ENCODE peak calls at places on chromosomes 4 and X, in six cellular contexts. One of them, this sample, is unnamed.

GRCh38 chr4:13700196-13701140 is 72.9 kb upstream of the BOD1L1 start:
- DNase-seq in left lung: no peak
- DNase-seq in endothelial cell: no peak
- DNase-seq in thyroid gland: no peak
- DNase-seq in fibroblast of the aortic adventitia: peak; percentile 94
- DNase-seq in cardiac muscle cell: peak; percentile 12
- DNase-seq in this sample: no peak

GRCh38 chr4:142222127-142222526 is 585.7 kb downstream of the IL15 start:
- DNase-seq in fibroblast of the aortic adventitia: peak; percentile 20
- DNase-seq in thyroid gland: no peak
- DNase-seq in cardiac muscle cell: no peak
- DNase-seq in left lung: no peak
- DNase-seq in endothelial cell: no peak
- DNase-seq in this sample: no peak

GRCh38 chrX:16993791-16994318 is 47.4 kb downstream of the REPS2 start:
- DNase-seq in left lung: no peak
- DNase-seq in fibroblast of the aortic adventitia: no peak
- DNase-seq in endothelial cell: peak; percentile 3
- DNase-seq in cardiac muscle cell: no peak
- DNase-seq in thyroid gland: no peak
- DNase-seq in this sample: no peak

GRCh38 chr4:106985830-106986229 is 50.3 kb downstream of the DKK2 start:
- DNase-seq in fibroblast of the aortic adventitia: no peak
- DNase-seq in left lung: no peak
- DNase-seq in cardiac muscle cell: no peak
- DNase-seq in thyroid gland: no peak
- DNase-seq in endothelial cell: no peak
- DNase-seq in this sample: no peak

GRCh38 chr4:101191302-101192098 is 155.8 kb downstream of the PPP3CA start:
- DNase-seq in left lung: no peak
- DNase-seq in fibroblast of the aortic adventitia: peak; percentile 97
- DNase-seq in cardiac muscle cell: peak; percentile 96
- DNase-seq in endothelial cell: peak; percentile 26
- DNase-seq in thyroid gland: peak; percentile 67
- DNase-seq in this sample: no peak

GRCh38 chr4:44931720-44932119 is 205.4 kb upstream of the GNPDA2 start:
- DNase-seq in thyroid gland: no peak
- DNase-seq in left lung: no peak
- DNase-seq in cardiac muscle cell: no peak
- DNase-seq in endothelial cell: no peak
- DNase-seq in fibroblast of the aortic adventitia: no peak
- DNase-seq in this sample: no peak

GRCh38 chr4:41067369-41067768 is 147.0 kb downstream of the APBB2 start:
- DNase-seq in fibroblast of the aortic adventitia: no peak
- DNase-seq in cardiac muscle cell: peak; percentile 75
- DNase-seq in endothelial cell: no peak
- DNase-seq in thyroid gland: no peak
- DNase-seq in left lung: no peak
- DNase-seq in this sample: no peak

GRCh38 chr4:113028074-113028473 is 21.4 kb upstream of the ANK2 start:
- DNase-seq in thyroid gland: no peak
- DNase-seq in fibroblast of the aortic adventitia: no peak
- DNase-seq in cardiac muscle cell: no peak
- DNase-seq in endothelial cell: no peak
- DNase-seq in left lung: no peak
- DNase-seq in this sample: no peak

GRCh38 chr4:31905363-31905762 is 1185.2 kb downstream of the PCDH7 start:
- DNase-seq in fibroblast of the aortic adventitia: no peak
- DNase-seq in cardiac muscle cell: no peak
- DNase-seq in left lung: no peak
- DNase-seq in endothelial cell: no peak
- DNase-seq in thyroid gland: no peak
- DNase-seq in this sample: no peak

GRCh38 chrX:107204063-107204605 is 2.1 kb downstream of the NUP62CL start:
- DNase-seq in cardiac muscle cell: no peak
- DNase-seq in left lung: no peak
- DNase-seq in thyroid gland: no peak
- DNase-seq in fibroblast of the aortic adventitia: no peak
- DNase-seq in endothelial cell: no peak
- DNase-seq in this sample: no peak

GRCh38 chr4:71614626-71615025 is 169.3 kb downstream of the GC start:
- DNase-seq in endothelial cell: no peak
- DNase-seq in fibroblast of the aortic adventitia: no peak
- DNase-seq in cardiac muscle cell: no peak
- DNase-seq in left lung: no peak
- DNase-seq in thyroid gland: no peak
- DNase-seq in this sample: no peak

GRCh38 chr4:42654606-42655005 is 2.3 kb downstream of the ATP8A1 start:
- DNase-seq in cardiac muscle cell: peak; percentile 58
- DNase-seq in fibroblast of the aortic adventitia: peak; percentile 90
- DNase-seq in left lung: no peak
- DNase-seq in thyroid gland: peak; percentile 40
- DNase-seq in endothelial cell: no peak
- DNase-seq in this sample: no peak
- TF ChIP-seq CTCF in cardiac muscle cell: no peak
- TF ChIP-seq CTCF in fibroblast of the aortic adventitia: peak; percentile 42
- TF ChIP-seq CTCF in left lung: no peak
- TF ChIP-seq CTCF in thyroid gland: no peak
- TF ChIP-seq CTCF in endothelial cell: no peak
- TF ChIP-seq CTCF in this sample: no peak

GRCh38 chr4:157291071-157291470 is 70.5 kb downstream of the GRIA2 start:
- DNase-seq in fibroblast of the aortic adventitia: no peak
- DNase-seq in endothelial cell: no peak
- DNase-seq in left lung: no peak
- DNase-seq in thyroid gland: no peak
- DNase-seq in cardiac muscle cell: peak; percentile 2
- DNase-seq in this sample: no peak
- TF ChIP-seq CTCF in fibroblast of the aortic adventitia: no peak
- TF ChIP-seq CTCF in endothelial cell: no peak
- TF ChIP-seq CTCF in left lung: no peak
- TF ChIP-seq CTCF in thyroid gland: no peak
- TF ChIP-seq CTCF in cardiac muscle cell: no peak
- TF ChIP-seq CTCF in this sample: no peak

DNA sequence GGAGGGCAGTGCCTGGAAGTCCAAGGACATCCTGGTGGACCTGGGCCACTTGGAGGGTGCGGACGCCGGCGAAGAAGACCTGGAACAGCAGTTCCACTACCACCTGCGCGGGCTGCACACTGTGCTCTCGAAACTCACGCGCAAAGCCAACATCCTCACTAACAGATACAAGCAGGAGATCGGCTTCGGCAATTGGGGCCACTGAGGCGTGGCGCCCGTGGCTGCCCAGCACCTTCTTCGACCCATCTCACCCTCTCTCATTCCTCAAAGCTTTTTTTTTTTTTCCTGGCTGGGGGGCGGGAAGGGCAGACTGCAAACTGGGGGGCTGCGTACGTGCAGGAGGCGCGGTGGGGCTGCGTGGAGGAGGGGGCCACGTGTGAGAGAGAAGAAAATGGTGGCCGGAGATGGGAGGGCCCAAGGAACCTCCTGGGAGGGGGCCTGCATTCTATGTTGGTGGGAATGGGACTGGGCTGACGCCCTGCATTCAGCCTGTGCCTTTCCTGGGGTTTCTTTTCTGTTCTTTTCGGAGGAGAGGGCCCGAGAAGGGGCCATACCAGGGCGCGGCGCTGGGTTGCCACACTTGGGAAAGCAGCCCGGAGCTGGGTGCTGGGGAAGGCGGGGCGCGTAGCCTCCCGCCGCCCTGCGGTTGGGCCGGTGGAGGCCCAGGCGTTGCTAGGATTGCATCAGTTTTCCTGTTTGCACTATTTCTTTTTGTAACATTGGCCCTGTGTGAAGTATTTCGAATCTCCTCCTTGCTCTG is 4.2 kb downstream of the MID1IP1 start:
- DNase-seq in thyroid gland: peak; percentile 54
- DNase-seq in left lung: peak; percentile 92
- DNase-seq in cardiac muscle cell: peak; percentile 87
- DNase-seq in fibroblast of the aortic adventitia: peak; percentile 83
- DNase-seq in endothelial cell: peak; percentile 42
- DNase-seq in this sample: peak; percentile 11
- TF ChIP-seq CTCF in thyroid gland: no peak
- TF ChIP-seq CTCF in left lung: no peak
- TF ChIP-seq CTCF in cardiac muscle cell: no peak
- TF ChIP-seq CTCF in fibroblast of the aortic adventitia: no peak
- TF ChIP-seq CTCF in endothelial cell: no peak
- TF ChIP-seq CTCF in this sample: no peak

GRCh38 chrX:136397001-136397400 is 90.7 kb upstream of the BRS3 start:
- DNase-seq in left lung: no peak
- DNase-seq in thyroid gland: peak; percentile 3
- DNase-seq in fibroblast of the aortic adventitia: no peak
- DNase-seq in endothelial cell: no peak
- DNase-seq in cardiac muscle cell: no peak
- DNase-seq in this sample: no peak
- TF ChIP-seq CTCF in left lung: no peak
- TF ChIP-seq CTCF in thyroid gland: no peak
- TF ChIP-seq CTCF in fibroblast of the aortic adventitia: no peak
- TF ChIP-seq CTCF in endothelial cell: no peak
- TF ChIP-seq CTCF in cardiac muscle cell: no peak
- TF ChIP-seq CTCF in this sample: no peak

GRCh38 chr4:94744830-94745229 is 12.9 kb upstream of the BMPR1B start:
- DNase-seq in endothelial cell: no peak
- DNase-seq in fibroblast of the aortic adventitia: no peak
- DNase-seq in thyroid gland: no peak
- DNase-seq in cardiac muscle cell: no peak
- DNase-seq in left lung: no peak
- DNase-seq in this sample: no peak

GRCh38 chr4:94741304-94741703 is 16.5 kb upstream of the BMPR1B start:
- DNase-seq in cardiac muscle cell: peak; percentile 27
- DNase-seq in left lung: no peak
- DNase-seq in endothelial cell: no peak
- DNase-seq in fibroblast of the aortic adventitia: peak; percentile 16
- DNase-seq in thyroid gland: no peak
- DNase-seq in this sample: no peak

GRCh38 chr4:94743838-94744237 is 13.9 kb upstream of the BMPR1B start:
- DNase-seq in left lung: no peak
- DNase-seq in thyroid gland: no peak
- DNase-seq in cardiac muscle cell: no peak
- DNase-seq in fibroblast of the aortic adventitia: no peak
- DNase-seq in endothelial cell: no peak
- DNase-seq in this sample: no peak

DNA sequence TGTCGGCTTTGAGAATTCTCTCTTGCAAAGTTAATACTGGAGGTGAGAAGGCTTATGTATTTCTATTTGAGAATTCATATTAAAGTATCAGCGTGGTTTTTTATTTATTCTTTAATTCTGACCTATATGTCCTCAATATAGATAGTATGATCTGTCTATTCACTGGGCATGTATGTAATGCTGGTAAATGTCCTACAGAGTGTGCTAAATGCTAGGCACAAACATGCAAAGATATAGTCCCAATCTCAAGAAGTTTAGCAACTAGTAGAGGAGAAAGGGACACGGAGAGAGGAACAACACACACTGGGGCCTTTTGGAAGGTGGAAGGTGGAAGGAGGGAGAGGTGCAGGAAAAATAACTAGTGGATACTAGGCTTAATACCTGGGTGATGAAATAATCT is 11.0 kb upstream of the BMPR1B start:
- DNase-seq in endothelial cell: no peak
- DNase-seq in left lung: no peak
- DNase-seq in thyroid gland: no peak
- DNase-seq in fibroblast of the aortic adventitia: no peak
- DNase-seq in cardiac muscle cell: no peak
- DNase-seq in this sample: no peak
- TF ChIP-seq CTCF in endothelial cell: no peak
- TF ChIP-seq CTCF in left lung: no peak
- TF ChIP-seq CTCF in thyroid gland: no peak
- TF ChIP-seq CTCF in fibroblast of the aortic adventitia: peak; percentile 9
- TF ChIP-seq CTCF in cardiac muscle cell: no peak
- TF ChIP-seq CTCF in this sample: no peak

DNA sequence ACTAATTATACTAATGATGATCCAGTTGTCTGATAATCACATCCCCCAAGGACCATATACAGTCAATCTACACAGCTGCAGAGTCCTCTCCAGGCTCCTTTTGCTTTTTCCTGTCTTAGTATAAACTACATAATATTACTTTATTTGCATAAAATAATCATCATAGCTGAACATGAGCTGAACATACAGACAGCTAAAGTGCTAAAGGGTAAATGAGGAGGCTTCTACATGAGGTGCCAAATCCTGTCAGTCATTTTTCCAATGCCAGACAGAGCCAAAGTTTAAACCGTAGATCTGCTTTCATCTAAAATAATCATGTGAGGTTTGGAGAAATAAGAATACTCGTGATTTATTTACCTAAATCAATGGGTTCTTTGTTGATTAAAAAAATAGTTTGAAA is 1530.1 kb upstream of the PABPC4L start:
- DNase-seq in endothelial cell: no peak
- DNase-seq in fibroblast of the aortic adventitia: no peak
- DNase-seq in left lung: no peak
- DNase-seq in thyroid gland: no peak
- DNase-seq in cardiac muscle cell: no peak
- DNase-seq in this sample: no peak
- TF ChIP-seq CTCF in endothelial cell: no peak
- TF ChIP-seq CTCF in fibroblast of the aortic adventitia: no peak
- TF ChIP-seq CTCF in left lung: no peak
- TF ChIP-seq CTCF in thyroid gland: no peak
- TF ChIP-seq CTCF in cardiac muscle cell: no peak
- TF ChIP-seq CTCF in this sample: no peak

DNA sequence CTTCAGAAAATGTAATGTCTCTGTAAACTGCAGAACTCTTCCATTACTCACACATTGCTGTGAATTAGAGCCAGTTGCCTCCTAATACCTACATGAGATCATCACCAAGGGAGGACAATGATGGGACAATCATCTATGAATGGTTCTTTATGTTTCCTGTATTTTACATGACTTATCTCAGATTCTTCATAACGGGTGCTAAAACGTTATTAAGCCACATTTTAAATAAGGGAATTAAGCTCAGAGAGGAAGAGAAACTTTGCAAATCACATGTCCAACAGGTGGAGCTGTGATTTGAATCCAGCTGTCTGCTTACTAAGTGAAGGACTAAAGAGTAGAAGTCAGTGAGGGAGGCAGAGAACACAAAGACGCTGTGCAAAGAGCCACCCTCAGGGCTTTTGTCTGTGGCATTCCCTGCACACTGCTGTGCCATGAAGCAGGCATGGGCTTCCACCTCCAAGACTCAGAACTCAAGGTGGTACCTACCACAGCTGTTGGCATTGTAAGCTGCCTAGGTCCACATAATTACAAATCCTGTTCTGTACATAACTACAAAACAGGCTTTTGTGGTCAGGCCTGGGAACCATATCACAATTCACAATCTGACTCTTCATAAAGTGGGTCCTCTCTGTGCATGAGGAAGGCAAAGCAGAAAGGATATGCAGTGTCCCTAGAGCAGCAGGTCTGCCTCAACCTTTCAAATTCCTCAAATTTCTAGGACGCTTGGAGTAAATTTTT is 12.8 kb downstream of the TBC1D9 start:
- DNase-seq in fibroblast of the aortic adventitia: no peak
- DNase-seq in thyroid gland: no peak
- DNase-seq in left lung: no peak
- DNase-seq in cardiac muscle cell: no peak
- DNase-seq in endothelial cell: no peak
- DNase-seq in this sample: no peak
- TF ChIP-seq CTCF in fibroblast of the aortic adventitia: peak; percentile 31
- TF ChIP-seq CTCF in thyroid gland: no peak
- TF ChIP-seq CTCF in left lung: peak; percentile 17
- TF ChIP-seq CTCF in cardiac muscle cell: no peak
- TF ChIP-seq CTCF in endothelial cell: no peak
- TF ChIP-seq CTCF in this sample: peak; percentile 35

This sample was measured in progenitor cell of endocrine pancreas.